ENCODE peak calls at places on chromosomes 16 and 17, in four cellular contexts. M, W, P and X are unnamed samples.

GRCh38 chr16:24980077-24980793 is 34.9 kb downstream of the ARHGAP17 start:
- DNase-seq in P (peak), W (peak), M (peak), X (peak)

GRCh38 chr17:34777044-34777443 is 184.2 kb downstream of the CCT6B start:
- DNase-seq in P (no peak), W (no peak), M (no peak), X (no peak)

GRCh38 chr17:82257473-82257872 is 16.0 kb downstream of the CSNK1D start:
- DNase-seq in P (peak), W (peak), M (no peak), X (peak)

GRCh38 chr17:64130559-64131001 is 636 bp upstream of the ERN1 start:
- DNase-seq in P (no peak), W (peak), M (peak), X (no peak)

GRCh38 chr17:17246879-17247278 is 9.9 kb upstream of the FLCN start:
- DNase-seq in P (no peak), M (no peak), W (no peak), X (no peak)

GRCh38 chr17:38415250-38416194 is 12.7 kb upstream of the ARHGAP23 start:
- DNase-seq in P (peak), M (peak), W (no peak), X (no peak)

GRCh38 chr16:66300501-66300900 is 66.0 kb upstream of the CDH5 start:
- DNase-seq in P (no peak), W (no peak), M (no peak), X (no peak)

GRCh38 chr16:52928955-52929354 is 123.7 kb downstream of the CHD9NB start:
- DNase-seq in P (no peak), M (no peak), W (no peak), X (no peak)

GRCh38 chr17:27376637-27377547 is 79.4 kb upstream of the KSR1 start:
- DNase-seq in W (peak), M (no peak), P (no peak), X (no peak)

GRCh38 chr16:85157372-85157771 is 45.1 kb upstream of the CIBAR2 start:
- DNase-seq in M (no peak), W (no peak), P (no peak), X (no peak)

GRCh38 chr17:35088647-35088910 is 25.1 kb upstream of the RFFL start:
- DNase-seq in W (no peak), M (no peak), P (peak), X (no peak)

GRCh38 chr16:86531193-86531550 is 20.8 kb downstream of the FOXF1 start:
- DNase-seq in P (no peak), M (no peak), W (peak), X (no peak)

DNA sequence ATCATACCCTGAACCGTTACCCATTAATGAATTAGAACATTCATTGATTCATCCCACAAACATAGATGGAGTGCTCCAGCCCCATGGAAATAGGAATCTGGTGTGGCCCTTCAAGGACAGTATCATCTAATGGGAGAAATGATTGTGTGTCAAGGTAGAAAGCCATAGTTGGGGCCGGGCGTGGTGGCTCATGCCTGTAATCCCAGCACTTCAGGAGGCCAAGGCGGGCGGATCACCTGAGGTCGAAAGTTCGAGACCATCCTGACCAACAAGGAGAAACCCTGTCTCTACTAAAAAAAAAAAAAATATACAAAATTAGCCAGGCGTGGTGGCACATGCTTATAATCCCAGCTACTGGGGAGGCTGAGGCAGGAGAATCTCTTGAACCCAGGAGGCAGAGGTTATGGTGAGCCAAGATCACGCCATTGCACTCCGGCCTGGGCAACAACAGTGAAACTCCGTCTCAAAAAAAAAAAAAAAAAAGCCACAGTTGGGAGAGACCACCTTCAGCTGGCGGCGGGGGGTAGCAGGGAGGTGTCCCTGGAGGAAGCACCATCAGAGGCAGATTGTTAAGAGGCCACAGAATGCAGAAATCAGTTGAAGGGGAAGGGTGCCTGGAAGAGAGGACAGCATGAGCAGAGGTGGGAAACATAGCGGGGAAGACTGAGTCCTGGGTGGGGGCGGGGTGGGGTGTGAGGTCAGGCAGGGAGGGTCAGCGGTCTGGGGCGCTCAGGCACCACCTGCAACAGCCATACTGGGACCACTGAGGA is 60.0 kb downstream of the USP22 start:
- DNase-seq in W (no peak), P (no peak), M (no peak), X (no peak)
- H3K4me3 ChIP-seq in W (no peak), P (no peak), M (no peak), X (no peak)

GRCh38 chr17:66834426-66834918 is 445 bp upstream of the CACNG5 start:
- DNase-seq in W (no peak), M (no peak), P (no peak), X (no peak)
- H3K4me3 ChIP-seq in W (no peak), M (no peak), P (no peak), X (peak)

DNA sequence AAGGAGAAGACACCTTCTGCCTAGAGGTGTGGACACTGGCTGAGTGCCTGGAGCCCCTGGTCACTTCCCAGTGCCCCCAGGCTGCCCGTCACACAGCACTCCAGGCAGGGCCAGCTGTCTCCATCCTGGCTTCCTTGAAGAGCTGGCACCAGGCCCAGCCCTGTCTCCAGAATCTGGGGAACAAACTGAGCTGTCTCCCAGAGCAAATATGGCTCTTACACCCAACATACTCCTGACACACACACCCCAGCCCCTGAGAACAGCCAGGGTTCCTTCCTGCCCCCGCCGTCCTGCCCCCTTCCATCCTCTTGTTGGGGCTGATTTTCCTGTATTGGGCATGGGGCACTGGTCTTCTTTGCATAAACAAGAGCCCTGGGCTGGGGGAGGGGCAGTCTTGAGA is 9.1 kb downstream of the NHERF1 start:
- DNase-seq in P (no peak), W (no peak), M (no peak), X (no peak)
- H3K4me3 ChIP-seq in P (no peak), W (no peak), M (no peak), X (no peak)

DNA sequence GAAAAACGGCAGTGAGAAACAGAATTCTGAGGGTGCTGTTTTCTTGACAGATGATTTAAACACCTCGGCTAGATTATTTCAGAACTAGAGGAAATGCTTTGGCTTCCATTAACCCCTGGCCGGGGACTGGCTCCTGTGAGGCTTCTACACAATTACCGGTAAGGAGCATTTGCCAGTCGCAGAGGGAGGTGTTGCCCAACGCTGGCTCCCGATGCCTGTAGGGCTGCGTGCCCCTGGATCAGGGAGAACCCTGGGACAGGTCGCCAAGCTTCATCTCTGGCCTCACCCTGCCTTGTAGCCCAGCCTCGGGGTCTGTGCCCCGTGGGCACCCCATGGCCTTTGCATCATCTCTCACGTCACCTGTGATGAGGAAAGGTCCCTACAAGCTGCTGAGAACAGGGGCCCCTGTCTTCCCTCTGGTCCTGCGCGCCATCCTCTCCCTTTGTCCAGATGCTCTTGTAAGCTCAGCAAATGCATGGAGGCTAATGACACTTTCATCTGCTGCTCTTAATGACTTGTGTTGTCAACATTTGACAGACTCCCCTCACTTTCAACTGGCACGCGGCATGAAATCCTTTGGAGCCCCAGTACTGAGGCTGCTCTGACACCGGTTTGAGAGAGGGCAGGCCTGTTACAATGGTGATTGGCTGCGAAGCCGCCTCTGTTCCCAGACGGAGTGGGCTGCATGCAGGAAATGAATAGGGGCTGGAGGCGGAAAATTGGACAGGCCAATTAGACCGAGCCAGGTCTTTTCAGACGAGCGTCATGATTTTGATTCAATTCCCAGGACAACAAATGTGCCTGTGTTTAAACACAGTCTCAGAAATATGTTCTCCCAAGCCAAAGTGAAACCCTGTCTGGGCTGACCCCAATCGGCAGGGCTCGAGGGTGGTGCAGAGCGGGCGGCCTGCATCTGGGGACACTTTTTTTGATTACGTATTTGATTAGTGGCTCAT is 85.5 kb upstream of the DOC2B start:
- DNase-seq in M (no peak), W (peak), P (peak), X (peak)
- H3K4me3 ChIP-seq in M (no peak), W (no peak), P (peak), X (no peak)

DNA sequence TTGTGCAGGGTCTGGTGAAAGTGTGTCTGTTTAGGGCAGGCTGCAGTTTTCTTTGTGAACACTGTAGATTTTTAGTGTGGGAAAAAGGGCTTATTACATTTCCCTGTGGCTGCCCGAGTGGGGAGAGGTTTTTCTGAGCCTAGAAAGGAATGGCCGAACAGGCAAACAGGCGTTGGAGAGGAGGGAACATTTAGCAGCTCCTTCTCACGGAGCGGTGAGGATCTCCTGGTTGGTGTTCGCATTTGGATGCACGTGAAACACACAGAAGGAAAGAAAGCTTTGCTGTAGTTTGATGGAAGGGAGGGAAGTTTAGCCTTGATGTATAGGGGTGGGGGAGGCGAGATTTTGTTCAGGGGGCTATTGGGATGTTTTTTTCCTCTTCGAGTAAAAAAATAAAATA is 3.7 kb downstream of the GSG1L start:
- DNase-seq in W (no peak), M (no peak), P (no peak), X (no peak)
- H3K4me3 ChIP-seq in W (no peak), M (no peak), P (no peak), X (no peak)

GRCh38 chr17:50540485-50541401 is 6.2 kb upstream of the SPATA20 start:
- DNase-seq in W (no peak), P (no peak), M (no peak), X (no peak)
- H3K4me3 ChIP-seq in W (no peak), P (peak), M (no peak), X (no peak)

GRCh38 chr16:57863434-57864160 is 61.3 kb upstream of the KIFC3 start:
- DNase-seq in P (peak), M (no peak), W (peak), X (no peak)
- H3K4me3 ChIP-seq in P (no peak), M (no peak), W (no peak), X (no peak)

DNA sequence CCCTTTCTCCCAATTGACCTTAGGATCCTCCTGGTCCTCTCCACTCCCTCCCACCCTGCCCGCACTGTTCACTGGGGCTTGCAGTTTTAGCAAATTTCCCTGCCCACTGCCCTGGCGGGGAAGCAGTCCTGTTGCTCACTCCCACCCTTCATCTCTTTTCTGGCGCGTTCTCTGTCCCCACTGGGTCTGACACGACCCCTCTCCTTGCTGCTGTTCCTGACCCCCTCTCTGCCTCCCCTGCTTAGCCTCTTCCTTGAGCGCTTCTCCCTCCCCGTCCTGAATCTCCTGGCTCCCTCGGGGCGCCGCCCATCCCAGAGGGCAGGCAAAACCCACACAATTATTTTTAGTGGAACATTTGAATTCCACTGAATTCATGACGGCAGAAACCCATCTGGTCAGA is 1796.4 kb downstream of the TP53TG3F start:
- DNase-seq in P (no peak), W (no peak), M (no peak), X (no peak)
- H3K4me3 ChIP-seq in P (no peak), W (no peak), M (no peak), X (no peak)